ENCODE peak calls at places on chromosome 12, in six cellular contexts. W, T, G, M, V and X are unnamed samples.

GRCh38 chr12:64612843-64613242 is 2.5 kb downstream of the RASSF3 start:
- DNase-seq in V (no peak), G (no peak), M (no peak), W (no peak), T (no peak), X (no peak)

GRCh38 chr12:72110814-72111615 is 161.2 kb upstream of the TRHDE start:
- DNase-seq in M (no peak), G (no peak), V (no peak), W (no peak), T (no peak), X (no peak)

GRCh38 chr12:4164591-4165558 is 108.7 kb upstream of the CCND2 start:
- DNase-seq in G (no peak), T (no peak), M (no peak), W (no peak), V (peak; percentile 51), X (peak; percentile 89)

GRCh38 chr12:32032205-32032810 is 73.1 kb downstream of the RESF1 start:
- DNase-seq in M (no peak), T (no peak), W (no peak), G (no peak), V (no peak), X (no peak)

GRCh38 chr12:79983969-79984629 is 49.2 kb upstream of the PPP1R12A start:
- DNase-seq in T (no peak), G (no peak), V (no peak), M (no peak), W (no peak), X (no peak)

GRCh38 chr12:95126076-95126475 is 52.7 kb upstream of the NR2C1 start:
- DNase-seq in W (no peak), V (no peak), T (no peak), M (no peak), G (no peak), X (no peak)

GRCh38 chr12:94834036-94834625 is 169.4 kb downstream of the NDUFA12 start:
- DNase-seq in T (no peak), M (no peak), G (no peak), W (no peak), V (no peak), X (no peak)

GRCh38 chr12:111384596-111384995 is 15.7 kb upstream of the PHETA1 start:
- DNase-seq in W (no peak), M (no peak), V (no peak), T (no peak), G (no peak), X (no peak)

GRCh38 chr12:52436000-52436827 is 2.0 kb upstream of the KRT75 start:
- DNase-seq in W (no peak), V (no peak), G (no peak), T (no peak), M (no peak), X (no peak)

GRCh38 chr12:56337753-56338221 is 897 bp upstream of the IL23A start:
- DNase-seq in V (no peak), W (no peak), G (no peak), M (no peak), T (no peak), X (no peak)

GRCh38 chr12:101490286-101490920 is 15.3 kb downstream of the SPIC start:
- DNase-seq in G (peak; percentile 61), V (peak; percentile 31), W (no peak), T (peak; percentile 62), M (peak; percentile 18), X (peak; percentile 67)

GRCh38 chr12:11711675-11712327 is 62.3 kb downstream of the ETV6 start:
- DNase-seq in G (peak; percentile 72), V (no peak), T (no peak), M (no peak), W (no peak), X (no peak)

GRCh38 chr12:30626847-30627246 is 68.8 kb downstream of the IPO8 start:
- DNase-seq in V (no peak), T (no peak), G (peak; percentile 70), W (no peak), M (no peak), X (no peak)

GRCh38 chr12:31973818-31974217 is 14.6 kb downstream of the RESF1 start:
- DNase-seq in M (no peak), T (no peak), V (no peak), W (no peak), G (no peak), X (no peak)

GRCh38 chr12:7387289-7387688 is 56.7 kb downstream of the CD163L1 start:
- DNase-seq in T (no peak), M (no peak), V (no peak), G (no peak), W (no peak), X (no peak)

GRCh38 chr12:49094104-49094948 is at the start of gene DHH:
- DNase-seq in T (no peak), W (no peak), G (no peak), V (no peak), M (peak; percentile 80), X (no peak)
- H3K4me1 ChIP-seq in T (no peaks in the 10 kb centered on the region), W (peaks cover 3% of the 10 kb centered on the region), G (peaks cover 40% of the 10 kb centered on the region), V (peaks cover 38% of the 10 kb centered on the region), M (peaks cover 56% of the 10 kb centered on the region), X (peaks cover 10% of the 10 kb centered on the region)

DNA sequence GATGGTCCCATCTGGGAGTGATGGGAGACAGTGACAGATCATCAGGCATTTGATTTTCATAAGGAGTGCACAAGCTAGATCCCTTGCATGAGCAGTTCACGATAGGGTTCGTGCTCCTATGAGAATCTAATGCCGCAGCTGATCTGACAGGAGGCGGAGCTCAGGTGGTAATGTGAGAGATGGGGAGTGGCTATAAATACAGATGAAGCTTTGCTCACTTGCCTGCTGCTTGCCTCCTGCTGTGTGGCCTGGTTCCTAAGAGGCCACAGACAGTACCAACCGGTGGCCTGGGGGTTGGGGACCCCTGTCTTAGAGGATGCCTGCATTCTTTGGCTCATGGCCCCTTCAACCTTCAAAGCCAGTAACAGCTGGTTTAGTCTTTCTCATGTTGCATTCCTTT is 130.3 kb downstream of the PTPN11 start:
- DNase-seq in M (no peak), W (no peak), T (no peak), V (no peak), G (no peak), X (no peak)
- TF ChIP-seq ZNF274 in M (no peak), W (no peak), T (no peak), V (no peak), G (no peak), X (no peak)

DNA sequence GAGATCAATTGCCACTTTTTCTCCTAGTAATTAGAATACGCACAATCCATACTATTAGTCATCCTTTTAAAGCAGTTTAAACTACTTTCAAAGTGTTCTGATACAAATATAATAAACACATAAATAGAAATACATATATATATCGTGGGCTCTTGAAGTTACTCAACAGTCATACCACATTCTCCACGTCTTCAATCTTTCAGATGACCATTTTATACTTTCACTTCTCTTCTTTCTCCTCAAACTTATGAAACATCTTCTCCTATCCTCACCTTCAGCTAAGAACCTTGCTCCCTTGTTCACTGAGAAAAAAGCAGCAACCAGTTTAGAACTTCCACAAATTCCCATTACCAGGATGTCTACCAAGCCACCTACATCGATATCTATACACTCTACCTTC is 19.2 kb downstream of the CEP290 start:
- DNase-seq in T (no peak), G (no peak), V (no peak), M (no peak), W (no peak), X (no peak)
- H3K4me3 ChIP-seq in T (no peak overlapping the region), G (no peak overlapping the region), V (no peak overlapping the region), M (no peak overlapping the region), W (no peak overlapping the region), X (no peak overlapping the region)

GRCh38 chr12:68814490-68815231 is 6.7 kb downstream of the MDM2 start:
- DNase-seq in M (no peak), G (no peak), W (no peak), T (no peak), V (no peak), X (no peak)

GRCh38 chr12:68813242-68813593 is 5.2 kb downstream of the MDM2 start:
- DNase-seq in W (no peak), M (no peak), V (no peak), G (no peak), T (no peak), X (no peak)

GRCh38 chr12:68809190-68810026 is 1.4 kb downstream of the MDM2 start:
- DNase-seq in M (no peak), V (no peak), G (no peak), T (no peak), W (no peak), X (no peak)

GRCh38 chr12:68815232-68815927 is 7.4 kb downstream of the MDM2 start:
- DNase-seq in T (no peak), G (no peak), V (no peak), M (no peak), W (no peak), X (no peak)

GRCh38 chr12:68812553-68813241 is 4.7 kb downstream of the MDM2 start:
- DNase-seq in G (no peak), V (no peak), M (peak; percentile 29), W (no peak), T (no peak), X (no peak)
- H3K4me1 ChIP-seq in G (peaks cover 54% of the 10 kb centered on the region), V (no peaks in the 10 kb centered on the region), M (peaks cover 13% of the 10 kb centered on the region), W (no peaks in the 10 kb centered on the region), T (peaks cover 11% of the 10 kb centered on the region), X (no peaks in the 10 kb centered on the region)

GRCh38 chr12:57476993-57477709 is 2.5 kb downstream of the ARHGAP9 start:
- DNase-seq in W (no peak), G (no peak), T (no peak), V (no peak), M (no peak), X (no peak)
- TF ChIP-seq ZNF274 in W (no peak), G (no peak), T (no peak), V (no peak), M (no peak), X (no peak)

GRCh38 chr12:12908252-12908651 is 16.9 kb downstream of the GPRC5A start:
- DNase-seq in M (no peak), V (no peak), W (no peak), G (no peak), T (no peak), X (no peak)
- H3K4me3 ChIP-seq in M (no peak overlapping the region), V (no peak overlapping the region), W (no peak overlapping the region), G (no peak overlapping the region), T (no peak overlapping the region), X (no peak overlapping the region)

GRCh38 chr12:46553911-46554310 is 181.3 kb upstream of the SLC38A2 start:
- DNase-seq in G (no peak), T (no peak), V (no peak), W (no peak), M (no peak), X (no peak)
- H3K4me1 ChIP-seq in G (peaks cover 11% of the 10 kb centered on the region), T (peaks cover 100% of the 10 kb centered on the region), V (no peaks in the 10 kb centered on the region), W (peaks cover 7% of the 10 kb centered on the region), M (peaks cover 47% of the 10 kb centered on the region), X (no peaks in the 10 kb centered on the region)